ENCODE peak calls at places on chromosome 21, in nine cellular contexts. R is CD8-positive, alpha-beta T cell; V is fibroblast of the aortic adventitia; Q is right atrium auricular region; E is GM06990; M is MM.1S; U is astrocyte; I is GM12864; S is A549. X is an unnamed sample.
A peak's percentile ranks its signal among the peaks of the same experiment; 100 is the strongest.

GRCh38 chr21:45012661-45013270 is 61.6 kb upstream of the ADARB1 start:
- DNase-seq in R (no peak), V (no peak), Q (no peak), E (no peak), M (no peak), U (no peak), I (no peak), S (peak; percentile 9), X (no peak)

GRCh38 chr21:41171210-41171609 is 3.2 kb downstream of the BACE2 start:
- DNase-seq in R (no peak), V (peak; percentile 61), Q (no peak), E (no peak), M (no peak), U (peak; percentile 58), I (no peak), S (no peak), X (no peak)

GRCh38 chr21:44301093-44301492 is 1.2 kb downstream of the PFKL start:
- DNase-seq in R (no peak), V (no peak), Q (no peak), E (no peak), M (no peak), U (no peak), I (no peak), S (no peak), X (no peak)

GRCh38 chr21:26169611-26170470 is 729 bp downstream of the APP start:
- DNase-seq in R (peak; percentile 24), V (peak; percentile 66), Q (peak; percentile 68), E (peak; percentile 67), M (peak; percentile 68), U (peak; percentile 67), I (no peak), S (peak; percentile 58), X (no peak)

GRCh38 chr21:18138507-18138906 is 106.1 kb upstream of the CHODL start:
- DNase-seq in R (no peak), V (no peak), Q (no peak), E (no peak), M (no peak), U (no peak), I (no peak), S (no peak), X (no peak)

GRCh38 chr21:36541721-36542139 is 61.8 kb upstream of the CLDN14 start:
- DNase-seq in R (no peak), V (no peak), Q (no peak), E (no peak), M (no peak), U (no peak), I (no peak), S (no peak), X (no peak)

GRCh38 chr21:32351428-32351827 is 41.4 kb downstream of the URB1 start:
- DNase-seq in R (no peak), V (no peak), Q (peak; percentile 32), E (no peak), M (no peak), U (no peak), I (no peak), S (no peak), X (no peak)

GRCh38 chr21:28688381-28688780 is 304.3 kb downstream of the LTN1 start:
- DNase-seq in R (no peak), V (no peak), Q (no peak), E (no peak), M (no peak), U (no peak), I (no peak), S (no peak), X (no peak)

GRCh38 chr21:43357708-43358430 is 69.1 kb downstream of the SIK1 start:
- DNase-seq in R (no peak), V (no peak), Q (no peak), E (no peak), M (no peak), U (no peak), I (no peak), S (no peak), X (no peak)

GRCh38 chr21:7953058-7953457 is 2568.3 kb upstream of the TPTE start:
- DNase-seq in R (no peak), V (no peak), Q (no peak), E (no peak), M (no peak), U (no peak), I (no peak), S (no peak), X (no peak)

GRCh38 chr21:21605502-21605901 is 607.3 kb downstream of the NCAM2 start:
- DNase-seq in R (no peak), V (no peak), Q (no peak), E (no peak), M (no peak), U (no peak), I (no peak), S (no peak), X (no peak)

GRCh38 chr21:41086551-41086950 is 81.4 kb upstream of the BACE2 start:
- DNase-seq in R (no peak), V (no peak), Q (no peak), E (no peak), M (no peak), U (no peak), I (no peak), S (no peak), X (no peak)

GRCh38 chr21:44933199-44933937 is 6.5 kb upstream of the SLX9 start:
- DNase-seq in R (no peak), V (no peak), Q (no peak), E (no peak), M (no peak), U (no peak), I (no peak), S (no peak), X (no peak)

GRCh38 chr21:44375686-44376320 is 22.4 kb downstream of the TRPM2 start:
- DNase-seq in R (no peak), V (no peak), Q (no peak), E (no peak), M (no peak), U (no peak), I (no peak), S (no peak), X (no peak)

GRCh38 chr21:35508389-35508888 is 459.3 kb upstream of the RUNX1 start:
- DNase-seq in R (no peak), V (peak; percentile 62), Q (peak; percentile 83), E (no peak), M (no peak), U (peak; percentile 65), I (no peak), S (peak; percentile 32), X (no peak)

GRCh38 chr21:35506352-35506751 is 457.2 kb upstream of the RUNX1 start:
- DNase-seq in R (no peak), V (peak; percentile 86), Q (no peak), E (no peak), M (no peak), U (peak; percentile 84), I (no peak), S (no peak), X (no peak)

GRCh38 chr21:35504277-35504676 is 455.2 kb upstream of the RUNX1 start:
- DNase-seq in R (no peak), V (no peak), Q (no peak), E (no peak), M (no peak), U (peak; percentile 45), I (no peak), S (no peak), X (no peak)

GRCh38 chr21:35505067-35505466 is 456.0 kb upstream of the RUNX1 start:
- DNase-seq in R (no peak), V (no peak), Q (no peak), E (no peak), M (no peak), U (no peak), I (no peak), S (no peak), X (no peak)

GRCh38 chr21:35503646-35504045 is 454.5 kb upstream of the RUNX1 start:
- DNase-seq in R (peak; percentile 11), V (peak; percentile 50), Q (no peak), E (no peak), M (peak; percentile 53), U (peak; percentile 47), I (no peak), S (no peak), X (peak; percentile 54)
- H3K4me3 ChIP-seq in R (no peak overlapping the region), V (no peak overlapping the region), Q (no peak overlapping the region), E (no peak overlapping the region), M (no peak overlapping the region), U (no peak overlapping the region), I (no peak overlapping the region), S (no peak overlapping the region), X (no peak overlapping the region)

DNA sequence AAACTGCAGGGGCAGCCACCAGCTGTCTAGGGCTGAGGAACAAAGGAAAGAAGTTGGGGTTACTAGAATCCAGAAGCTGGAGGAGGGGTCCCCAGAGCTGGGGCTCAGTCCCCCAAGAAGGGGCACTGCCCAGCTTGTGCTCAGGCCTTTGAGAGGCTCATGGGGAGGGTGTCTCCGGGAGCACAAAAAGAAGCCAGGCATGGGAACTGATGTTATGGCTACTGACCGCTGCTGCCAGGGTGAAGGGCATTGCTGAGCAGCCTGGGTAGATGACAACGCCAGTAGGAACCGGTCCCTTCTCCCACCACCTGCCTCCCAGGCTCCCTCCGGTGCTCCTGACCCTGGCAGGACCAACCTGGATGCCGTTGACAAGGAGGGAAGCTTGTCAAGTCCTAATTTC is 762.5 kb upstream of the TPTE start:
- DNase-seq in R (no peak), V (no peak), Q (no peak), E (no peak), M (no peak), U (no peak), I (no peak), S (no peak), X (no peak)
- H3K4me3 ChIP-seq in R (no peak overlapping the region), V (no peak overlapping the region), Q (no peak overlapping the region), E (no peak overlapping the region), M (no peak overlapping the region), U (no peak overlapping the region), I (no peak overlapping the region), S (no peak overlapping the region), X (no peak overlapping the region)

DNA sequence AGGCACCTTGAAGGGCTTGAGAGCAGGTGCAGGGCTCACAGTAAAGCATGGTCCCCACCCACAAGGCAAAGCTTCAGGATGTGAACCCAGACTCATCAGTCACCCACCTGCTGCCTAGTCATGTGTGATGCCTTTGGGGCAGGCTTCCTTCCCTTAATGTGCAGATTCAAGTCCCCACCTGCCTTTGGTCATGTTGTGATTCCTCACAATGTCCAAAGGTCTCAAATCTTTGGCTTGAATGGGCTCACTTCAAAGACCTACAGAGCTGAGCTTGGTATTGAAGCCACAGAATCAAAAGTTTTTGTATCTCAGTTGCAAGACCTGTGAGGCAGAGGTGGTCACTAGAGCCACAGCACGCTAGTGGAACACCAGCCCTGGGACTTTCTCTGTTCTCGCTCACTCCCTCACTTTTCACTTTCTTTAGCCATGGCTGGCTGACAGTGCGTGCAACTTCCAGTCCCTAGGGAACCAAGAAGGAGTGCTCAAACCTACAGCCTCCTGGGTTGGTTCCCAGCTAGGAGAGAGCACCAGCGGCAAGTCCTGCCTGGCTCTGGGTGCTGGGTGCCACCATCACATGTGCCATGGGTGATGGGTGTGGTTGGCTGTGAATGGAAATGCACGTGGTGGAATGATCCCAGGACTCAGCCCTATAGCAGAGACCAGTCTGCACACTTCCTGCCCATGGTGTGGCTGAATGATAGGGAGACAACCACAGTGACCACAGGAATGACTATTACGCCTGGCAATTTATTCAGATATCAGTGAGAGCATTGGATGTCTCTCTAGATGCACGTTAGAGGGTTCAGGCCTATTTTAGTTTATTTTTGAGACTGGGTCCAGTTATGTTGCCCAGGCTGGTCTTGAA is 26.4 kb upstream of the CLIC6 start:
- DNase-seq in R (no peak), V (peak; percentile 35), Q (peak; percentile 42), E (peak; percentile 74), M (peak; percentile 59), U (peak; percentile 73), I (peak; percentile 79), S (no peak), X (no peak)
- H3K4me3 ChIP-seq in R (no peak overlapping the region), V (no peak overlapping the region), Q (no peak overlapping the region), E (no peak overlapping the region), M (no peak overlapping the region), U (no peak overlapping the region), I (no peak overlapping the region), S (no peak overlapping the region), X (no peak overlapping the region)

GRCh38 chr21:33968998-33969353 is 53.4 kb upstream of the ATP5PO start:
- DNase-seq in R (no peak), V (no peak), Q (no peak), E (no peak), M (no peak), U (no peak), I (no peak), S (no peak), X (no peak)
- H3K4me3 ChIP-seq in R (no peak overlapping the region), V (no peak overlapping the region), Q (no peak overlapping the region), E (no peak overlapping the region), M (no peak overlapping the region), U (peak overlapping the region; percentile 27), I (no peak overlapping the region), S (no peak overlapping the region), X (no peak overlapping the region)

X was measured in Jurkat, Clone E6-1.